ENCODE peak calls at places on chromosomes 11 and 22, in eight cellular contexts. C is HCT116, S is GM23338, T is H1, Q is HepG2, Z is K562, U is SK-N-SH, F is GM12878. A is an unnamed sample.

GRCh38 chr11:63782749-63783148 is 14.2 kb upstream of the ZFTA start:
- DNase-seq in C (no peak), S (no peak), T (no peak), Q (no peak), Z (no peak), U (no peak), F (no peak), A (no peak)

GRCh38 chr11:126118806-126119205 is 56.1 kb upstream of the CDON start:
- DNase-seq in C (no peak), S (no peak), T (no peak), Q (no peak), Z (no peak), U (no peak), F (no peak), A (no peak)

GRCh38 chr11:6799402-6799801 is at the start of gene OR6A2:
- DNase-seq in C (no peak), S (no peak), T (no peak), Q (no peak), Z (no peak), U (no peak), F (no peak), A (no peak)

GRCh38 chr22:18109410-18110193 is 1.0 kb upstream of the TUBA8 start:
- DNase-seq in C (no peak), S (no peak), T (no peak), Q (no peak), Z (no peak), U (no peak), F (no peak), A (peak)

GRCh38 chr11:494761-495536 is 12.1 kb downstream of the RNH1 start:
- DNase-seq in C (no peak), S (no peak), T (no peak), Q (no peak), Z (no peak), U (peak), F (no peak), A (no peak)

GRCh38 chr22:47110817-47111443 is 348.5 kb downstream of the TBC1D22A start:
- DNase-seq in C (no peak), S (no peak), T (no peak), Q (no peak), Z (no peak), U (no peak), F (no peak), A (peak)

GRCh38 chr11:90874971-90875370 is 652.1 kb upstream of the CHORDC1 start:
- DNase-seq in C (no peak), S (no peak), T (no peak), Q (no peak), Z (no peak), U (no peak), F (no peak), A (no peak)

GRCh38 chr11:1699771-1700170 is 2.8 kb downstream of the KRTAP5-6 start:
- DNase-seq in C (no peak), S (no peak), T (no peak), Q (no peak), Z (no peak), U (no peak), F (no peak), A (no peak)

GRCh38 chr22:37345863-37346514 is 63.7 kb downstream of the CYTH4 start:
- DNase-seq in C (no peak), S (no peak), T (no peak), Q (no peak), Z (no peak), U (peak), F (no peak), A (peak)

GRCh38 chr11:112355726-112356125 is 95.1 kb upstream of the PLET1 start:
- DNase-seq in C (peak), S (peak), T (peak), Q (no peak), Z (peak), U (peak), F (no peak), A (no peak)

GRCh38 chr11:130634981-130635473 is 186.6 kb downstream of the ADAMTS15 start:
- DNase-seq in C (no peak), S (no peak), T (no peak), Q (peak), Z (no peak), U (no peak), F (no peak), A (peak)

GRCh38 chr11:67289226-67289650 is at the start of gene ANKRD13D:
- DNase-seq in C (no peak), S (no peak), T (no peak), Q (no peak), Z (peak), U (no peak), F (no peak), A (no peak)

GRCh38 chr11:99015634-99016454 is 4.9 kb upstream of the CNTN5 start:
- DNase-seq in C (peak), S (peak), T (no peak), Q (peak), Z (peak), U (peak), F (peak), A (peak)

GRCh38 chr11:10628506-10629236 is 60.2 kb upstream of the LYVE1 start:
- DNase-seq in C (no peak), S (no peak), T (no peak), Q (no peak), Z (no peak), U (no peak), F (no peak), A (no peak)

GRCh38 chr11:73404048-73404447 is 27.8 kb downstream of the RELT start:
- DNase-seq in C (peak), S (peak), T (no peak), Q (peak), Z (peak), U (peak), F (no peak), A (peak)

GRCh38 chr11:64563966-64564365 is 27.1 kb upstream of the SLC22A12 start:
- DNase-seq in C (no peak), S (no peak), T (no peak), Q (no peak), Z (no peak), U (no peak), F (no peak), A (no peak)

GRCh38 chr11:17350455-17351170 is 987 bp upstream of the NCR3LG1 start:
- DNase-seq in C (no peak), S (no peak), T (no peak), Q (no peak), Z (no peak), U (no peak), F (no peak), A (no peak)

GRCh38 chr11:48041877-48042698 is 61.7 kb downstream of the PTPRJ start:
- DNase-seq in C (no peak), S (no peak), T (no peak), Q (peak), Z (no peak), U (no peak), F (no peak), A (no peak)

GRCh38 chr11:135075740-135076139 is 663.7 kb upstream of the B3GAT1 start:
- DNase-seq in C (peak), S (peak), T (peak), Q (peak), Z (no peak), U (no peak), F (no peak), A (peak)

GRCh38 chr22:30562391-30562790 is 12.1 kb downstream of the GAL3ST1 start:
- DNase-seq in C (peak), S (no peak), T (no peak), Q (no peak), Z (no peak), U (no peak), F (no peak), A (no peak)

GRCh38 chr11:69526453-69526810 is 45.0 kb downstream of the LINC01488 start:
- DNase-seq in C (no peak), S (no peak), T (no peak), Q (no peak), Z (no peak), U (no peak), F (no peak), A (no peak)

GRCh38 chr11:133176748-133177147 is 355.6 kb downstream of the OPCML start:
- DNase-seq in C (no peak), S (no peak), T (no peak), Q (no peak), Z (no peak), U (no peak), F (no peak), A (no peak)

GRCh38 chr11:12701815-12702214 is 27.6 kb downstream of the TEAD1 start:
- DNase-seq in C (no peak), S (no peak), T (no peak), Q (no peak), Z (no peak), U (peak), F (no peak), A (no peak)

GRCh38 chr11:102666331-102666957 is 39.1 kb downstream of the MMP27 start:
- DNase-seq in C (peak), S (peak), T (no peak), Q (peak), Z (peak), U (peak), F (no peak), A (peak)

GRCh38 chr22:39471421-39472141 is 14.8 kb downstream of the MGAT3 start:
- DNase-seq in C (no peak), S (no peak), T (no peak), Q (no peak), Z (peak), U (no peak), F (peak), A (peak)

GRCh38 chr11:57376095-57376812 is 4.7 kb downstream of the PRG3 start:
- DNase-seq in C (no peak), S (no peak), T (no peak), Q (no peak), Z (no peak), U (peak), F (no peak), A (no peak)

GRCh38 chr11:44574620-44575287 is 9.3 kb downstream of the CD82 start:
- DNase-seq in C (no peak), S (no peak), T (no peak), Q (no peak), Z (no peak), U (peak), F (peak), A (no peak)

GRCh38 chr11:74090701-74091100 is 80.1 kb downstream of the C2CD3 start:
- DNase-seq in C (no peak), S (no peak), T (no peak), Q (peak), Z (peak), U (no peak), F (no peak), A (no peak)

GRCh38 chr11:44970293-44970692 is 19.6 kb upstream of the TP53I11 start:
- DNase-seq in C (no peak), S (no peak), T (no peak), Q (no peak), Z (no peak), U (no peak), F (no peak), A (no peak)

GRCh38 chr22:37043828-37044538 is 7.6 kb upstream of the KCTD17 start:
- DNase-seq in C (peak), S (peak), T (no peak), Q (peak), Z (peak), U (peak), F (no peak), A (peak)

GRCh38 chr11:121762820-121763219 is 310.1 kb upstream of the SORL1-AS1 start:
- DNase-seq in C (no peak), S (peak), T (no peak), Q (no peak), Z (no peak), U (peak), F (no peak), A (peak)

GRCh38 chr22:25404923-25405853 is 159.3 kb upstream of the GRK3 start:
- DNase-seq in C (no peak), S (peak), T (no peak), Q (peak), Z (peak), U (peak), F (no peak), A (no peak)

GRCh38 chr11:107666911-107667568 is 44.8 kb downstream of the SLN start:
- DNase-seq in C (no peak), S (peak), T (no peak), Q (no peak), Z (no peak), U (no peak), F (no peak), A (no peak)

GRCh38 chr11:6992457-6993431 is 27.4 kb downstream of the ZNF214 start:
- DNase-seq in C (no peak), S (no peak), T (no peak), Q (no peak), Z (no peak), U (no peak), F (no peak), A (peak)

GRCh38 chr22:50723991-50724390 is 14.0 kb upstream of the ACR start:
- DNase-seq in C (no peak), S (no peak), T (no peak), Q (no peak), Z (no peak), U (no peak), F (no peak), A (no peak)

GRCh38 chr22:50722716-50723428 is 15.1 kb upstream of the ACR start:
- DNase-seq in C (no peak), S (no peak), T (no peak), Q (no peak), Z (no peak), U (no peak), F (no peak), A (no peak)

GRCh38 chr22:50726643-50727340 is 11.2 kb upstream of the ACR start:
- DNase-seq in C (no peak), S (peak), T (no peak), Q (peak), Z (no peak), U (no peak), F (no peak), A (no peak)

GRCh38 chr22:50725597-50725996 is 12.4 kb upstream of the ACR start:
- DNase-seq in C (no peak), S (no peak), T (no peak), Q (no peak), Z (no peak), U (no peak), F (no peak), A (no peak)

DNA sequence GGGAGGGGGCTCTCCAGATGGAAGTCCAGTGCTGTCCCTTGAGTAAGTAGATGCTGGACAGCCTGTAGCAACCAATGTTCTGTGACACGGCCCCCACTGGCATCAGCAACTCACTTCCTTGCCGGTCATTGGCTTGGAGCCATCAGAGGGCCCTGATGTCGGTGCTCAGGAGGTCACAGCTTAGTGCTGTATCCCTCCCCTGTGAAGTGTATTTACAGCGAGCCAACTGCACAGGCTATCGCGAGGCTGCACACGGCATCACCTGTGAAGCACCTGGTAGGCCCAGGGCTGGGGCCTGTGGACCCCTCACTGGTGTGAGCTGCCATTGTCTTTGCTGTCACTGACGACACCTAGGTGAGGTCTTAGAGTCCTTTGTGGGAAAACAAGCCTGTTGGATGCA is 13.4 kb upstream of the ACR start:
- DNase-seq in C (no peak), S (no peak), T (no peak), Q (no peak), Z (no peak), U (no peak), F (no peak), A (no peak)
- TF ChIP-seq POLR2AphosphoS5 in C (no peak), S (no peak), T (no peak), Q (no peak), Z (no peak), U (no peak), F (no peak), A (no peak)

GRCh38 chr11:34501962-34502361 is 11.6 kb downstream of the ELF5 start:
- DNase-seq in C (no peak), S (no peak), T (no peak), Q (no peak), Z (no peak), U (no peak), F (no peak), A (no peak)
- H2AFZ ChIP-seq in C (peak), S (no peak), T (no peak), Q (no peak), Z (no peak), U (no peak), F (no peak), A (no peak)

GRCh38 chr11:16280256-16280682 is 76.1 kb downstream of the SOX6 start:
- DNase-seq in C (no peak), S (no peak), T (no peak), Q (no peak), Z (peak), U (no peak), F (no peak), A (peak)
- TF ChIP-seq POLR2AphosphoS5 in C (no peak), S (no peak), T (no peak), Q (no peak), Z (peak), U (no peak), F (no peak), A (no peak)

GRCh38 chr11:116835042-116835772 is 2.2 kb downstream of the APOA1 start:
- DNase-seq in C (no peak), S (peak), T (no peak), Q (no peak), Z (no peak), U (no peak), F (no peak), A (peak)
- H2AFZ ChIP-seq in C (peak), S (peak), T (no peak), Q (no peak), Z (peak), U (peak), F (peak), A (peak)

DNA sequence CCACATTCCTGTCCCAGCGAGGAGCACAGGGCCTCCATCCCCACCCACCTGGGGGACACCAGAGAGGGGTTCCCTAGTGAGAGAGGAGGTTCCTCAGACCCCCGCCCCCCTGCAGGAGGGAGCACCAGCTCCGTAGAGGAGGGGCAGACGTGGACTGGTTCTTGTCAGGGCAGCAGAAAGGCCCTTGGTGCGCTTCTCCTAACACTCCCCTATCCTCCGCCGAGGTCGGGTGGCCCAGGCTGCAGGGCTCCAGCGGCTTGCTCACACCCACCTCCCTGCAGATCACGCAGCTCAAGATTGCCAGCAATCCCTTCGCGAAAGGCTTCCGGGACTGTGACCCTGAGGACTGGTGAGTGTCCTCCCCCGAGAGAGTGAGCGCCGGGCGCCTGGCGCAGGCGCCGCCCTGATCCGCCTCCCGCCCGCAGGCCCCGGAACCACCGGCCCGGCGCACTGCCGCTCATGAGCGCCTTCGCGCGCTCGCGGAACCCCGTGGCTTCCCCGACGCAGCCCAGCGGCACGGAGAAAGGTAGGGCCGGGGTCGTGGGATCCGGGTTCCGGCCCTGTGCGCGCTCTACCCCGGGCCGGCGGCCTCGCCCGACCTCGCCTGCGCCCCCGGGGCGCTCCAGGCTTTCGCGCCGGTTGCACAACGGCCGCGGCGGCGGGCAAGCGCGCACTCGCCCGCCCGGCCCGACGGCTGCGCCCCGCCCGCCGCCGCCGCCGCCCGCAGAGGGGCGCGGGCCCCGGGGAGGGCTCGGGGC is 5.1 kb downstream of the TBX1 start:
- DNase-seq in C (no peak), S (peak), T (no peak), Q (no peak), Z (peak), U (no peak), F (no peak), A (no peak)
- TF ChIP-seq POLR2AphosphoS5 in C (no peak), S (no peak), T (no peak), Q (no peak), Z (no peak), U (no peak), F (no peak), A (no peak)

GRCh38 chr22:45246060-45246985 is 5.6 kb upstream of the KIAA0930 start:
- DNase-seq in C (peak), S (no peak), T (no peak), Q (peak), Z (no peak), U (peak), F (no peak), A (peak)
- H2AFZ ChIP-seq in C (peak), S (peak), T (no peak), Q (no peak), Z (no peak), U (peak), F (peak), A (peak)

GRCh38 chr22:23909258-23909898 is 15.2 kb downstream of the MIF start:
- DNase-seq in C (no peak), S (no peak), T (no peak), Q (no peak), Z (no peak), U (no peak), F (no peak), A (no peak)
- TF ChIP-seq POLR2AphosphoS5 in C (no peak), S (no peak), T (no peak), Q (no peak), Z (no peak), U (no peak), F (no peak), A (no peak)

DNA sequence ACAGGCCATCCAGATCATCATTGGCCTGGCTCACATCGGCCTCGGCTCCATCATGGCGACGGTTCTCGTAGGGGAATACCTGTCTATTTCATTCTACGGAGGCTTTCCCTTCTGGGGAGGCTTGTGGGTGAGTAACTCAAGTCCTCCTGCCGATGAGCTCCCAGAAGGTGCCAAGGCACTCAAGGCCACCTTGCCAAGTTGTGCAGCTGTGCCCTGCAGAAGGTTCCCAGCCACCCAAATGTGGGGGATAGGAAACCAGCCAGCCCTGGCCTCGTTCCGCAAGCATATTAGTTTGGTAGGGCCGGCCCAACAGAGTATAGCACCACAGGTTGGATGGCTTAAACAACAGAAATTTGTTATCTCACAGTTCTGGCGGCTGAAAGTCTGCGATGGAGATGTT is 4.0 kb downstream of the MS4A8 start:
- DNase-seq in C (no peak), S (no peak), T (no peak), Q (no peak), Z (no peak), U (no peak), F (no peak), A (no peak)
- H2AFZ ChIP-seq in C (no peak), S (no peak), T (no peak), Q (no peak), Z (no peak), U (no peak), F (no peak), A (no peak)

A was measured in endothelial cell of umbilical vein.